ENCODE peak calls at places on chromosomes 5 and 9, in seven cellular contexts. One of them, this sample, is unnamed. For H3K4me1, the result is how much of the 10 kb centered on the place peaks cover.

GRCh38 chr5:135028791-135029467 is 5.1 kb downstream of the PITX1 start:
- DNase-seq in GM23338: peak
- DNase-seq in A549: no peak
- DNase-seq in right lobe of liver: no peak
- DNase-seq in cardiac muscle cell: no peak
- DNase-seq in esophagus squamous epithelium: no peak
- DNase-seq in BE2C: no peak
- DNase-seq in this sample: no peak

GRCh38 chr9:97876061-97876460 is 23.0 kb downstream of the FOXE1 start:
- DNase-seq in GM23338: no peak
- DNase-seq in A549: no peak
- DNase-seq in right lobe of liver: no peak
- DNase-seq in cardiac muscle cell: no peak
- DNase-seq in esophagus squamous epithelium: no peak
- DNase-seq in BE2C: no peak
- DNase-seq in this sample: no peak

GRCh38 chr5:101473483-101473882 is 570.4 kb upstream of the ST8SIA4 start:
- DNase-seq in GM23338: no peak
- DNase-seq in A549: no peak
- DNase-seq in right lobe of liver: no peak
- DNase-seq in cardiac muscle cell: no peak
- DNase-seq in esophagus squamous epithelium: no peak
- DNase-seq in BE2C: no peak
- DNase-seq in this sample: no peak

GRCh38 chr9:38082456-38083287 is 13.6 kb upstream of the SHB start:
- DNase-seq in GM23338: no peak
- DNase-seq in A549: no peak
- DNase-seq in right lobe of liver: no peak
- DNase-seq in cardiac muscle cell: peak
- DNase-seq in esophagus squamous epithelium: no peak
- DNase-seq in BE2C: no peak
- DNase-seq in this sample: no peak

GRCh38 chr9:15401266-15401665 is 21.4 kb upstream of the SNAPC3 start:
- DNase-seq in GM23338: no peak
- DNase-seq in A549: no peak
- DNase-seq in right lobe of liver: no peak
- DNase-seq in cardiac muscle cell: no peak
- DNase-seq in esophagus squamous epithelium: no peak
- DNase-seq in BE2C: no peak
- DNase-seq in this sample: no peak

GRCh38 chr9:125538092-125538473 is 168.9 kb downstream of the MAPKAP1 start:
- DNase-seq in GM23338: no peak
- DNase-seq in A549: peak
- DNase-seq in right lobe of liver: no peak
- DNase-seq in cardiac muscle cell: peak
- DNase-seq in esophagus squamous epithelium: no peak
- DNase-seq in BE2C: peak
- DNase-seq in this sample: peak

GRCh38 chr5:163503106-163504090 is 2.0 kb upstream of the MAT2B start:
- DNase-seq in GM23338: peak
- DNase-seq in A549: peak
- DNase-seq in right lobe of liver: peak
- DNase-seq in cardiac muscle cell: peak
- DNase-seq in esophagus squamous epithelium: no peak
- DNase-seq in BE2C: peak
- DNase-seq in this sample: peak

GRCh38 chr5:181188700-181189362 is 16.2 kb downstream of the TRIM7 start:
- DNase-seq in GM23338: peak
- DNase-seq in A549: no peak
- DNase-seq in right lobe of liver: no peak
- DNase-seq in cardiac muscle cell: peak
- DNase-seq in esophagus squamous epithelium: no peak
- DNase-seq in BE2C: peak
- DNase-seq in this sample: peak

GRCh38 chr9:124468061-124468740 is 17.9 kb downstream of the ADGRD2 start:
- DNase-seq in GM23338: no peak
- DNase-seq in A549: no peak
- DNase-seq in right lobe of liver: peak
- DNase-seq in cardiac muscle cell: no peak
- DNase-seq in esophagus squamous epithelium: no peak
- DNase-seq in BE2C: no peak
- DNase-seq in this sample: no peak

GRCh38 chr5:24232929-24233328 is 411.8 kb downstream of the CDH10 start:
- DNase-seq in GM23338: no peak
- DNase-seq in A549: no peak
- DNase-seq in right lobe of liver: no peak
- DNase-seq in cardiac muscle cell: no peak
- DNase-seq in esophagus squamous epithelium: no peak
- DNase-seq in BE2C: no peak
- DNase-seq in this sample: no peak

GRCh38 chr5:147394273-147394672 is 115.6 kb downstream of the DPYSL3 start:
- DNase-seq in GM23338: no peak
- DNase-seq in A549: no peak
- DNase-seq in right lobe of liver: no peak
- DNase-seq in cardiac muscle cell: no peak
- DNase-seq in esophagus squamous epithelium: no peak
- DNase-seq in BE2C: no peak
- DNase-seq in this sample: no peak

GRCh38 chr9:137478613-137479314 is 19.6 kb upstream of the NSMF start:
- DNase-seq in GM23338: peak
- DNase-seq in A549: no peak
- DNase-seq in right lobe of liver: peak
- DNase-seq in cardiac muscle cell: no peak
- DNase-seq in esophagus squamous epithelium: no peak
- DNase-seq in BE2C: peak
- DNase-seq in this sample: peak

GRCh38 chr5:77180167-77181081 is 30.1 kb upstream of the PDE8B start:
- DNase-seq in GM23338: peak
- DNase-seq in A549: no peak
- DNase-seq in right lobe of liver: peak
- DNase-seq in cardiac muscle cell: peak
- DNase-seq in esophagus squamous epithelium: no peak
- DNase-seq in BE2C: peak
- DNase-seq in this sample: peak

GRCh38 chr5:89060768-89061167 is 177.8 kb upstream of the MEF2C start:
- DNase-seq in GM23338: no peak
- DNase-seq in A549: no peak
- DNase-seq in right lobe of liver: no peak
- DNase-seq in cardiac muscle cell: no peak
- DNase-seq in esophagus squamous epithelium: no peak
- DNase-seq in BE2C: no peak
- DNase-seq in this sample: no peak

GRCh38 chr5:31100047-31100575 is 93.4 kb upstream of the CDH6 start:
- DNase-seq in GM23338: no peak
- DNase-seq in A549: no peak
- DNase-seq in right lobe of liver: no peak
- DNase-seq in cardiac muscle cell: no peak
- DNase-seq in esophagus squamous epithelium: no peak
- DNase-seq in BE2C: no peak
- DNase-seq in this sample: no peak

GRCh38 chr5:1815881-1816292 is 14.7 kb downstream of the NDUFS6 start:
- DNase-seq in GM23338: no peak
- DNase-seq in A549: no peak
- DNase-seq in right lobe of liver: no peak
- DNase-seq in cardiac muscle cell: no peak
- DNase-seq in esophagus squamous epithelium: no peak
- DNase-seq in BE2C: no peak
- DNase-seq in this sample: no peak

GRCh38 chr9:25025156-25025555 is 479.5 kb upstream of the IZUMO3 start:
- DNase-seq in GM23338: no peak
- DNase-seq in A549: no peak
- DNase-seq in right lobe of liver: no peak
- DNase-seq in cardiac muscle cell: no peak
- DNase-seq in esophagus squamous epithelium: no peak
- DNase-seq in BE2C: no peak
- DNase-seq in this sample: no peak

GRCh38 chr5:9265391-9266287 is 280.2 kb downstream of the SEMA5A start:
- DNase-seq in GM23338: peak
- DNase-seq in A549: no peak
- DNase-seq in right lobe of liver: no peak
- DNase-seq in cardiac muscle cell: peak
- DNase-seq in esophagus squamous epithelium: no peak
- DNase-seq in BE2C: no peak
- DNase-seq in this sample: no peak

GRCh38 chr9:135265931-135266330 is 178.5 kb downstream of the OLFM1 start:
- DNase-seq in GM23338: no peak
- DNase-seq in A549: no peak
- DNase-seq in right lobe of liver: no peak
- DNase-seq in cardiac muscle cell: no peak
- DNase-seq in esophagus squamous epithelium: no peak
- DNase-seq in BE2C: no peak
- DNase-seq in this sample: no peak

GRCh38 chr5:31657315-31657714 is 18.4 kb downstream of the PDZD2 start:
- DNase-seq in GM23338: no peak
- DNase-seq in A549: no peak
- DNase-seq in right lobe of liver: no peak
- DNase-seq in cardiac muscle cell: no peak
- DNase-seq in esophagus squamous epithelium: no peak
- DNase-seq in BE2C: no peak
- DNase-seq in this sample: no peak

GRCh38 chr9:82127993-82128710 is 139.6 kb downstream of the SPATA31D1 start:
- DNase-seq in GM23338: no peak
- DNase-seq in A549: no peak
- DNase-seq in right lobe of liver: no peak
- DNase-seq in cardiac muscle cell: no peak
- DNase-seq in esophagus squamous epithelium: no peak
- DNase-seq in BE2C: no peak
- DNase-seq in this sample: no peak

GRCh38 chr9:82132024-82132423 is 143.5 kb downstream of the SPATA31D1 start:
- DNase-seq in GM23338: no peak
- DNase-seq in A549: no peak
- DNase-seq in right lobe of liver: no peak
- DNase-seq in cardiac muscle cell: no peak
- DNase-seq in esophagus squamous epithelium: no peak
- DNase-seq in BE2C: no peak
- DNase-seq in this sample: no peak

GRCh38 chr9:82131072-82131471 is 142.5 kb downstream of the SPATA31D1 start:
- DNase-seq in GM23338: no peak
- DNase-seq in A549: no peak
- DNase-seq in right lobe of liver: no peak
- DNase-seq in cardiac muscle cell: no peak
- DNase-seq in esophagus squamous epithelium: no peak
- DNase-seq in BE2C: no peak
- DNase-seq in this sample: no peak

GRCh38 chr9:82130331-82131042 is 141.9 kb downstream of the SPATA31D1 start:
- DNase-seq in GM23338: no peak
- DNase-seq in A549: no peak
- DNase-seq in right lobe of liver: no peak
- DNase-seq in cardiac muscle cell: no peak
- DNase-seq in esophagus squamous epithelium: no peak
- DNase-seq in BE2C: no peak
- DNase-seq in this sample: no peak

DNA sequence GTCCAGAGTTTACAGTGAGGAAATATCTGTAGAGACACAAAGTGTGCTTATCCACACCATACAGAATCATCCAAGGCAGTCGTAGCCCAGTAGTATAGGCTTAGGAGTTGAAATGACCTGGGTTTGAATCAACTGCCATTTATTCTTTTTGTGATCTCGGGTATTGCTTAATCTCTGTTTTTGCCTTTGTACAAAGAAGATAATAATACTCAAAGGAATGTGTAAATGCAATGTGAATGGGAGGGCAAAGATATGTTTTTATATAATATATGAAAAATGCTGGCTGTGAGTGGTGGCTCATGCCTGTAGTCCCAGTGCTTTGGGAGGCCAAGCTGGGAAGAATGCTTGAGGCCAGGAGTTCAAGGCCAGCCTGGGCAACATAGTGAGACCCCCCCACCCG is 141.1 kb downstream of the SPATA31D1 start:
- DNase-seq in GM23338: no peak
- DNase-seq in A549: no peak
- DNase-seq in right lobe of liver: no peak
- DNase-seq in cardiac muscle cell: peak
- DNase-seq in esophagus squamous epithelium: no peak
- DNase-seq in BE2C: no peak
- DNase-seq in this sample: no peak
- H3K4me1 ChIP-seq in GM23338: under half
- H3K4me1 ChIP-seq in A549: under half
- H3K4me1 ChIP-seq in right lobe of liver: under half
- H3K4me1 ChIP-seq in cardiac muscle cell: under half
- H3K4me1 ChIP-seq in esophagus squamous epithelium: under half
- H3K4me1 ChIP-seq in BE2C: under half
- H3K4me1 ChIP-seq in this sample: under half

GRCh38 chr5:57298985-57299491 is 125.2 kb downstream of the GPBP1 start:
- DNase-seq in GM23338: peak
- DNase-seq in A549: peak
- DNase-seq in right lobe of liver: no peak
- DNase-seq in cardiac muscle cell: peak
- DNase-seq in esophagus squamous epithelium: no peak
- DNase-seq in BE2C: peak
- DNase-seq in this sample: no peak
- TF ChIP-seq CTCF in GM23338: peak
- TF ChIP-seq CTCF in A549: peak
- TF ChIP-seq CTCF in right lobe of liver: peak
- TF ChIP-seq CTCF in cardiac muscle cell: peak
- TF ChIP-seq CTCF in esophagus squamous epithelium: peak
- TF ChIP-seq CTCF in BE2C: peak
- TF ChIP-seq CTCF in this sample: peak

GRCh38 chr9:35198191-35198590 is 36.4 kb downstream of the UNC13B start:
- DNase-seq in GM23338: no peak
- DNase-seq in A549: no peak
- DNase-seq in right lobe of liver: no peak
- DNase-seq in cardiac muscle cell: no peak
- DNase-seq in esophagus squamous epithelium: no peak
- DNase-seq in BE2C: no peak
- DNase-seq in this sample: no peak

GRCh38 chr9:35195683-35196082 is 33.9 kb downstream of the UNC13B start:
- DNase-seq in GM23338: no peak
- DNase-seq in A549: no peak
- DNase-seq in right lobe of liver: no peak
- DNase-seq in cardiac muscle cell: no peak
- DNase-seq in esophagus squamous epithelium: no peak
- DNase-seq in BE2C: no peak
- DNase-seq in this sample: no peak

GRCh38 chr9:35191105-35191504 is 29.3 kb downstream of the UNC13B start:
- DNase-seq in GM23338: no peak
- DNase-seq in A549: no peak
- DNase-seq in right lobe of liver: no peak
- DNase-seq in cardiac muscle cell: no peak
- DNase-seq in esophagus squamous epithelium: no peak
- DNase-seq in BE2C: no peak
- DNase-seq in this sample: no peak

DNA sequence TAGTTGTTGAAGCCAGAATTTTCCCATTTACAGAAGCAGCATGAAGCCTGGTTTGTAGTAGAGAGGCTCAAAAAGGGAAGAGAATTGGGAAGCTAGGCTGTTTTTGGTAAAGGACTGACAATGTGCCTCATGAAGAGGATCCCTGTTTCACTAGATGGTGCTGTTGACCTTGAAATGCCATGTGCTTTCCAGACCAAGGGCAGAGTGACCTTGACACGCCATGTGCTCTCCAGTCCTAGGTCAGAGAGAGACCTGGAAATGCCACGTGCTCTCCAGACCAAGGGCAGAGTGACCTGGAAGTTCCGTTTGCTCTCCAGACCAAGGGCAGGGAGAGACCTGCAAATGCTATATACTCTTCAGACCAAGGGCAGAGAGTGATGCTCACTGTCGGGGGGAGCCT is 32.0 kb downstream of the UNC13B start:
- DNase-seq in GM23338: peak
- DNase-seq in A549: no peak
- DNase-seq in right lobe of liver: no peak
- DNase-seq in cardiac muscle cell: no peak
- DNase-seq in esophagus squamous epithelium: no peak
- DNase-seq in BE2C: no peak
- DNase-seq in this sample: no peak
- H3K4me1 ChIP-seq in GM23338: under half
- H3K4me1 ChIP-seq in A549: under half
- H3K4me1 ChIP-seq in right lobe of liver: under half
- H3K4me1 ChIP-seq in cardiac muscle cell: under half
- H3K4me1 ChIP-seq in esophagus squamous epithelium: under half
- H3K4me1 ChIP-seq in BE2C: under half
- H3K4me1 ChIP-seq in this sample: under half

GRCh38 chr5:35135239-35135700 is 87.5 kb upstream of the AGXT2 start:
- DNase-seq in GM23338: no peak
- DNase-seq in A549: no peak
- DNase-seq in right lobe of liver: peak
- DNase-seq in cardiac muscle cell: no peak
- DNase-seq in esophagus squamous epithelium: no peak
- DNase-seq in BE2C: no peak
- DNase-seq in this sample: no peak
- TF ChIP-seq CTCF in GM23338: no peak
- TF ChIP-seq CTCF in A549: no peak
- TF ChIP-seq CTCF in right lobe of liver: peak
- TF ChIP-seq CTCF in cardiac muscle cell: no peak
- TF ChIP-seq CTCF in esophagus squamous epithelium: no peak
- TF ChIP-seq CTCF in BE2C: no peak
- TF ChIP-seq CTCF in this sample: no peak